ENCODE peak calls at places on chromosomes 6 and 20, in seven cellular contexts. F is A549, W is lower lobe of right lung, B is thoracic aorta, N is colonic mucosa, S is OCI-LY7, M is esophagus squamous epithelium. P is an unnamed sample. For H3K4me1, the result is how much of the 10 kb centered on the place peaks cover.

GRCh38 chr20:61908057-61909026 is 157.3 kb downstream of the TAF4 start:
- DNase-seq in S (no peak), M (no peak), B (no peak), N (no peak), F (no peak), W (peak), P (no peak)

GRCh38 chr20:43925215-43925614 is 10.6 kb downstream of the TOX2 start:
- DNase-seq in S (no peak), B (no peak), M (no peak), N (no peak), F (no peak), W (no peak), P (no peak)

GRCh38 chr6:44009425-44010321 is 117.6 kb downstream of the MRPL14 start:
- DNase-seq in S (no peak), M (no peak), W (no peak), N (no peak), F (no peak), B (no peak), P (peak)

GRCh38 chr20:24165336-24166126 is 177.0 kb upstream of the GGTLC1 start:
- DNase-seq in F (no peak), B (no peak), W (no peak), N (no peak), S (no peak), M (no peak), P (no peak)

GRCh38 chr6:113187671-113188070 is 669.5 kb upstream of the MARCKS start:
- DNase-seq in B (no peak), F (no peak), M (no peak), S (no peak), N (no peak), W (no peak), P (no peak)

GRCh38 chr6:129331450-129332138 is 378.4 kb downstream of the ARHGAP18 start:
- DNase-seq in F (no peak), N (no peak), M (no peak), W (no peak), S (no peak), B (no peak), P (no peak)

GRCh38 chr20:58497911-58498310 is 17.3 kb downstream of the APCDD1L start:
- DNase-seq in B (no peak), N (no peak), W (no peak), S (no peak), F (no peak), M (no peak), P (no peak)

GRCh38 chr6:155033021-155033801 is 38.1 kb downstream of the TIAM2 start:
- DNase-seq in F (no peak), B (no peak), N (no peak), M (no peak), S (no peak), W (no peak), P (no peak)

GRCh38 chr6:158004696-158005095 is 23.0 kb downstream of the SYNJ2 start:
- DNase-seq in S (no peak), M (no peak), F (no peak), N (no peak), B (no peak), W (peak), P (no peak)

GRCh38 chr6:161554883-161555282 is 281.0 kb upstream of the AGPAT4 start:
- DNase-seq in S (no peak), F (no peak), N (no peak), M (no peak), W (no peak), B (no peak), P (no peak)

GRCh38 chr6:163694988-163695942 is 280.7 kb downstream of the QKI start:
- DNase-seq in S (no peak), N (no peak), F (no peak), B (no peak), M (no peak), W (no peak), P (no peak)

GRCh38 chr6:33781105-33781975 is 7.6 kb downstream of the LEMD2 start:
- DNase-seq in S (no peak), N (no peak), B (no peak), W (no peak), F (peak), M (no peak), P (no peak)

GRCh38 chr6:28765978-28766351 is 157.8 kb downstream of the TRIM27 start:
- DNase-seq in S (no peak), W (no peak), N (no peak), B (no peak), F (no peak), M (no peak), P (no peak)

GRCh38 chr6:7311920-7312615 is 931 bp downstream of the SSR1 start:
- DNase-seq in S (peak), M (no peak), F (peak), W (no peak), B (no peak), N (no peak), P (no peak)

GRCh38 chr20:17140894-17141293 is 85.9 kb upstream of the PCSK2 start:
- DNase-seq in F (no peak), B (no peak), M (no peak), S (no peak), W (no peak), N (no peak), P (no peak)

GRCh38 chr20:5039255-5039657 is 37.9 kb upstream of the SLC23A2 start:
- DNase-seq in B (no peak), F (no peak), S (no peak), W (no peak), N (no peak), M (no peak), P (no peak)

GRCh38 chr6:52937908-52938307 is 28.4 kb upstream of the GSTA3 start:
- DNase-seq in M (no peak), B (no peak), W (no peak), S (no peak), F (peak), N (no peak), P (no peak)

GRCh38 chr6:11854418-11855165 is 76.0 kb upstream of the ADTRP start:
- DNase-seq in W (no peak), B (no peak), M (no peak), N (no peak), F (peak), S (no peak), P (peak)

GRCh38 chr20:44805991-44806729 is 4.2 kb downstream of the RIMS4 start:
- DNase-seq in S (no peak), F (peak), N (peak), M (no peak), B (peak), W (peak), P (no peak)

GRCh38 chr20:60009826-60010616 is 51.8 kb downstream of the CDH26 start:
- DNase-seq in N (no peak), W (no peak), F (no peak), B (no peak), M (no peak), S (no peak), P (no peak)

GRCh38 chr6:78854501-78854900 is 12.8 kb upstream of the IRAK1BP1 start:
- DNase-seq in B (no peak), F (no peak), S (no peak), W (no peak), N (no peak), M (no peak), P (no peak)

GRCh38 chr6:2790588-2790987 is 25.4 kb downstream of the WRNIP1 start:
- DNase-seq in B (no peak), M (no peak), F (peak), N (no peak), S (no peak), W (no peak), P (peak)

GRCh38 chr20:36792422-36792821 is 18.9 kb upstream of the DSN1 start:
- DNase-seq in N (no peak), W (no peak), S (peak), F (peak), B (no peak), M (no peak), P (peak)

GRCh38 chr6:140485740-140486467 is 1111.5 kb upstream of the CITED2 start:
- DNase-seq in F (peak), B (peak), M (no peak), S (no peak), N (no peak), W (peak), P (peak)

GRCh38 chr20:62969179-62969760 is 16.8 kb downstream of the SLC17A9 start:
- DNase-seq in S (no peak), N (no peak), M (no peak), B (no peak), W (no peak), F (no peak), P (no peak)

GRCh38 chr20:62971211-62971949 is 18.9 kb downstream of the SLC17A9 start:
- DNase-seq in S (no peak), M (no peak), B (no peak), N (no peak), F (no peak), W (no peak), P (no peak)

GRCh38 chr20:62969939-62970306 is 17.4 kb downstream of the SLC17A9 start:
- DNase-seq in M (no peak), N (no peak), W (no peak), S (no peak), B (no peak), F (no peak), P (no peak)

GRCh38 chr20:62972270-62973032 is 19.9 kb downstream of the SLC17A9 start:
- DNase-seq in W (peak), F (peak), B (peak), S (peak), N (peak), M (peak), P (peak)

DNA sequence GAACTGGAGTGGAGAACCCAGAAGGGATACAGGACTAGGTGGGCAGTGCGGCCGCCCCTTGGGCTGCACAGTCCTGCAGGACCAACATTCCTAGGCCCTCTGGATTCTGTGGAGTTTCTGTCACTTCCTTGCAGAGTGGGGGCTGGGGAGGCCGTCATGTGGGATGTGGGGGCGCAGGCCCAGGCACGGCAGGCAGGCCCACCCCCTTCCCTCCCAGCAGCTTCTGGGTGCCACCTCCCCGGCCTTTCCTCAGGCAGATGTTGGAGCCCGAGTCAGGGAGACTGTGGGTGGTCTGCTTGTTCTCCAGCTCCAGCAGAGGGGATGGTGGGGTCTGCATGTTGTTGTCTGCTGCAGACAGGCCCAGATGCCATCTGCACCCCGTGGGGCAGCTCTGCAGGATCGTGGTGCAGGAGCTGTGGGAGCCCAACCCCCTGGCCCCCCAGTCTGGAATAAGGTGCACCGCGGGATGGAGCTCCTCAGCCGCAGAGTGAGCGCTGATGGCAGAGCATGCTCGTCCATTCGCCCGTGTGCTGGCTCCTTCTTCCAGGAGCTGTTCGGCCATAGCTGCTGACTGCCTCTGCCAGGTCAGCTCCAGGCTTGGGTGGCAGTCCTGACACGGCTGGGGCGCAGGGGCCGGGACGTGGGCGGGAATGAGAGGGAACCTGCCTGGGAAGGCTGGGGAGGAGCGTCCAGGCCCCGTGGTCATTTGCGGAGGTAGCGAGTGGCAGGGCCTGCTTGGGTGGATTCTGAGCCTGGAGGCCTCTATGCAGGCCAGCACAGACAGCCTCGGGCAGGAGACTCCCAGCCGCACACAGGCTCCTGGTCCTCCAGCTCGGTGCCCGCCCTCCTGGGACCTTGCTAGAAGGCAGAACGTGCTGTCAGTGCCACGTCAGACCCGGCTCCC is 18.1 kb downstream of the SLC17A9 start:
- DNase-seq in F (no peak), S (no peak), B (no peak), N (no peak), W (no peak), M (no peak), P (no peak)
- H3K4me3 ChIP-seq in F (no peak), S (no peak), B (no peak), N (no peak), W (no peak), M (no peak), P (no peak)

GRCh38 chr6:35495258-35496035 is 1.4 kb downstream of the TEAD3 start:
- DNase-seq in F (no peak), N (no peak), B (no peak), S (no peak), M (no peak), W (no peak), P (no peak)
- H3K4me1 ChIP-seq in F (under half), N (under half), B (under half), S (under half), M (under half), W (half or more), P (half or more)

DNA sequence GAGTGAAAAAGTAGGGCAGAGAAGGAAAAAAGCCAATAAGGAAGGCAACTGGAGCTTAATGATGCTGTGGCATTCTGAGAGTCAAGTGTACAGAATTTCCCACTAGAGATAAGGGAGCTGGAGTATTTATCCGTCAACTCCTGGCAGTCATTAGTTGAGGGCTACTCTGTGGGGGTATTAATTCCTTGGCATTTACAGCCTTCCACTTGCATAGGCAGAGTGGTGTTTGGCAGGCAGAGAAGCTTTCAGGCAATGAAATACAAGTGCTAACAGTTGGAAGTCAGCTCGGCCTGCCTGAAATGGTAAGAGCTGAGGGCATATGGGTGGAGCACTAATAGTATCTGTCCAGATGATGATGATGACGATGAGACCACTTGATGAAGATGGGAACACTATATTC is 207.3 kb upstream of the FLRT3 start:
- DNase-seq in M (no peak), S (no peak), W (no peak), F (no peak), B (no peak), N (no peak), P (no peak)
- H3K4me3 ChIP-seq in M (no peak), S (no peak), W (no peak), F (no peak), B (no peak), N (no peak), P (no peak)

GRCh38 chr6:130537447-130537846 is 171.6 kb downstream of the TMEM200A start:
- DNase-seq in S (no peak), M (no peak), W (no peak), B (no peak), F (no peak), N (no peak), P (no peak)

GRCh38 chr6:130534627-130535026 is 168.8 kb downstream of the TMEM200A start:
- DNase-seq in S (no peak), M (no peak), N (no peak), B (no peak), W (no peak), F (no peak), P (no peak)

GRCh38 chr6:130529569-130530149 is 163.8 kb downstream of the TMEM200A start:
- DNase-seq in M (no peak), S (no peak), B (no peak), F (no peak), N (no peak), W (no peak), P (no peak)

GRCh38 chr6:130535242-130535641 is 169.4 kb downstream of the TMEM200A start:
- DNase-seq in W (no peak), M (no peak), S (no peak), F (no peak), B (no peak), N (no peak), P (no peak)
- H3K4me1 ChIP-seq in W (under half), M (under half), S (under half), F (under half), B (under half), N (under half), P (under half)

P was measured in body of pancreas.